ENCODE peak calls at places on chromosomes 13 and 19, in four cellular contexts. One of them, this sample, is unnamed.

GRCh38 chr13:111165189-111165588 is 50.1 kb downstream of the ARHGEF7 start:
- DNase-seq in effector memory CD4-positive, alpha-beta T cell: no peak
- DNase-seq in colonic mucosa: no peak
- DNase-seq in tibial artery: no peak
- DNase-seq in this sample: no peak

GRCh38 chr19:287381-287871 is 3.8 kb downstream of the PLPP2 start:
- DNase-seq in effector memory CD4-positive, alpha-beta T cell: no peak
- DNase-seq in tibial artery: peak; percentile 53
- DNase-seq in colonic mucosa: no peak
- DNase-seq in this sample: no peak

GRCh38 chr13:113064534-113065405 is 40.8 kb upstream of the F7 start:
- DNase-seq in effector memory CD4-positive, alpha-beta T cell: no peak
- DNase-seq in colonic mucosa: no peak
- DNase-seq in tibial artery: no peak
- DNase-seq in this sample: no peak

GRCh38 chr19:48837081-48837524 is 812 bp upstream of the HSD17B14 start:
- DNase-seq in colonic mucosa: peak; percentile 71
- DNase-seq in tibial artery: peak; percentile 96
- DNase-seq in effector memory CD4-positive, alpha-beta T cell: peak; percentile 69
- DNase-seq in this sample: peak; percentile 65

GRCh38 chr13:20127563-20128458 is 33.0 kb downstream of the GJA3 start:
- DNase-seq in colonic mucosa: peak; percentile 69
- DNase-seq in tibial artery: peak; percentile 84
- DNase-seq in effector memory CD4-positive, alpha-beta T cell: no peak
- DNase-seq in this sample: peak; percentile 54

GRCh38 chr13:20814224-20814910 is 40.6 kb upstream of the EEF1AKMT1 start:
- DNase-seq in tibial artery: peak; percentile 96
- DNase-seq in effector memory CD4-positive, alpha-beta T cell: no peak
- DNase-seq in colonic mucosa: peak; percentile 56
- DNase-seq in this sample: no peak

GRCh38 chr19:34096020-34096915 is 76.0 kb upstream of the LSM14A start:
- DNase-seq in colonic mucosa: no peak
- DNase-seq in tibial artery: no peak
- DNase-seq in effector memory CD4-positive, alpha-beta T cell: no peak
- DNase-seq in this sample: peak; percentile 48

GRCh38 chr19:2982983-2983350 is 5.6 kb downstream of the TLE6 start:
- DNase-seq in colonic mucosa: peak; percentile 68
- DNase-seq in tibial artery: peak; percentile 99
- DNase-seq in effector memory CD4-positive, alpha-beta T cell: no peak
- DNase-seq in this sample: no peak

GRCh38 chr13:60798503-60798902 is 401.5 kb downstream of the TDRD3 start:
- DNase-seq in tibial artery: no peak
- DNase-seq in colonic mucosa: no peak
- DNase-seq in effector memory CD4-positive, alpha-beta T cell: no peak
- DNase-seq in this sample: no peak

GRCh38 chr19:53772943-53773342 is 51.2 kb downstream of the NLRP12 start:
- DNase-seq in tibial artery: no peak
- DNase-seq in colonic mucosa: peak; percentile 56
- DNase-seq in effector memory CD4-positive, alpha-beta T cell: peak; percentile 25
- DNase-seq in this sample: peak; percentile 18

GRCh38 chr13:77528834-77529500 is 6.5 kb upstream of the SCEL start:
- DNase-seq in tibial artery: no peak
- DNase-seq in effector memory CD4-positive, alpha-beta T cell: no peak
- DNase-seq in colonic mucosa: no peak
- DNase-seq in this sample: no peak

GRCh38 chr13:40375522-40376171 is 290.8 kb downstream of the FOXO1 start:
- DNase-seq in effector memory CD4-positive, alpha-beta T cell: no peak
- DNase-seq in colonic mucosa: no peak
- DNase-seq in tibial artery: no peak
- DNase-seq in this sample: no peak

GRCh38 chr19:8209965-8210659 is 942 bp downstream of the CERS4 start:
- DNase-seq in effector memory CD4-positive, alpha-beta T cell: no peak
- DNase-seq in tibial artery: no peak
- DNase-seq in colonic mucosa: no peak
- DNase-seq in this sample: no peak

GRCh38 chr13:30019648-30020626 is 169.5 kb upstream of the UBL3 start:
- DNase-seq in colonic mucosa: no peak
- DNase-seq in effector memory CD4-positive, alpha-beta T cell: no peak
- DNase-seq in tibial artery: no peak
- DNase-seq in this sample: no peak

GRCh38 chr13:46783504-46783903 is 13.5 kb downstream of the ESD start:
- DNase-seq in tibial artery: no peak
- DNase-seq in colonic mucosa: no peak
- DNase-seq in effector memory CD4-positive, alpha-beta T cell: no peak
- DNase-seq in this sample: no peak

GRCh38 chr13:42283574-42283973 is 11.6 kb downstream of the AKAP11 start:
- DNase-seq in tibial artery: no peak
- DNase-seq in colonic mucosa: peak; percentile 38
- DNase-seq in effector memory CD4-positive, alpha-beta T cell: no peak
- DNase-seq in this sample: no peak

GRCh38 chr13:31320946-31321345 is 121.2 kb downstream of the B3GLCT start:
- DNase-seq in colonic mucosa: no peak
- DNase-seq in tibial artery: no peak
- DNase-seq in effector memory CD4-positive, alpha-beta T cell: no peak
- DNase-seq in this sample: no peak

GRCh38 chr13:82636119-82636518 is 1246.2 kb downstream of the SLITRK1 start:
- DNase-seq in colonic mucosa: no peak
- DNase-seq in effector memory CD4-positive, alpha-beta T cell: no peak
- DNase-seq in tibial artery: no peak
- DNase-seq in this sample: no peak

GRCh38 chr19:51572415-51572814 is 1.3 kb downstream of the ZNF175 start:
- DNase-seq in effector memory CD4-positive, alpha-beta T cell: no peak
- DNase-seq in tibial artery: no peak
- DNase-seq in colonic mucosa: no peak
- DNase-seq in this sample: no peak

GRCh38 chr19:43777163-43777700 is 3.5 kb downstream of the KCNN4 start:
- DNase-seq in effector memory CD4-positive, alpha-beta T cell: no peak
- DNase-seq in tibial artery: no peak
- DNase-seq in colonic mucosa: no peak
- DNase-seq in this sample: peak; percentile 34

GRCh38 chr13:43979492-43979891 is 99.8 kb downstream of the LACC1 start:
- DNase-seq in colonic mucosa: no peak
- DNase-seq in tibial artery: no peak
- DNase-seq in effector memory CD4-positive, alpha-beta T cell: no peak
- DNase-seq in this sample: no peak

GRCh38 chr13:36819811-36820140 is 754 bp downstream of the RFXAP start:
- DNase-seq in colonic mucosa: no peak
- DNase-seq in effector memory CD4-positive, alpha-beta T cell: peak; percentile 13
- DNase-seq in tibial artery: no peak
- DNase-seq in this sample: peak; percentile 33

GRCh38 chr19:2057484-2058469 is 6.7 kb upstream of the MKNK2 start:
- DNase-seq in tibial artery: no peak
- DNase-seq in colonic mucosa: no peak
- DNase-seq in effector memory CD4-positive, alpha-beta T cell: no peak
- DNase-seq in this sample: no peak

GRCh38 chr13:96449920-96450319 is 360.0 kb downstream of the HS6ST3 start:
- DNase-seq in effector memory CD4-positive, alpha-beta T cell: no peak
- DNase-seq in colonic mucosa: no peak
- DNase-seq in tibial artery: no peak
- DNase-seq in this sample: no peak

GRCh38 chr13:37886879-37887278 is 17.3 kb upstream of the TRPC4 start:
- DNase-seq in tibial artery: no peak
- DNase-seq in effector memory CD4-positive, alpha-beta T cell: no peak
- DNase-seq in colonic mucosa: no peak
- DNase-seq in this sample: no peak

GRCh38 chr19:7679771-7680605 is 645 bp upstream of the TRAPPC5 start:
- DNase-seq in colonic mucosa: no peak
- DNase-seq in effector memory CD4-positive, alpha-beta T cell: no peak
- DNase-seq in tibial artery: no peak
- DNase-seq in this sample: no peak

DNA sequence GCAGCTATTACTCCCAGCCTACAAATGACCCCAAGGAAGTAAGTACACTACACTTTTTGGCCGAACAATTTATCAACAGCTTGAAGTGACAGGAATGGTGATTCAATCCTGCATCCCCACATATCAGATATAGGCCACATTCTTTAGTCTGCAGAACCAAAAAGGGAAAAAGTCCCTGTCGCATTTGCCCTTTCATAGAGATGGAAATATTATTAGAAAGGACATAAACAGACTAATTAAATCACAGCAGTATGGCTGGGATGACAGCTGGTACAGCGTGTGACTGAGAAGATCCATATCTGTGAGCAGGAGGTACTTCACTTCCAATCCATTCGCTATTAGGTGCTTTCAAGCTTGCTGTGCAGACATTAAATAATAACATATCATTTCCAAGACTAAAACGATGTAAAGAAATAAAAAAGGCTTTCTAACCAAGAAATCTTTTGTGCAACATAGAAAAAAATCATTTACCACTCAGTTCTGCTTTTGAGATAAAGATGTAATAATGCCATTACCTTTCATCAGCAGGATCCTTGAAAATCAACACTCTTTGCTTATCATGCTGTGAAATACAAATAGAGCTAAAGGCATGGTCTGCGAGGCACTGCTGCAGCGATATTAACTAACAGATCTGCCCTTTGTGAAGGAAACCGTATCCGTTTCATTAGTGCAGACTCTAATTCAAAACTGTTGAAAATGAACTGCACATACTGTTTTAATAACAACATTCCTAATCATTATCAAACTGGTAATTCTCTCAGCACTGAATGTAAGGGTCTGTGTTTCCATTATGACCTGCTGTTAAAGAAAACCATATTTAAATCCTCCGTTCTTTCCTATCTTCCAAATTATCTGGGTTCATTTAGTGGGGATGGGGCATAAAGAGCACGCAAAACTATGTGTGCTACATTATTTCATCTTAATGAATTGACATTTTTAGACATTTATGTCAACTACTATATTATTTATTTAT is 245.6 kb downstream of the DACH1 start:
- DNase-seq in colonic mucosa: no peak
- DNase-seq in effector memory CD4-positive, alpha-beta T cell: no peak
- DNase-seq in tibial artery: no peak
- DNase-seq in this sample: no peak
- H3K4me3 ChIP-seq in colonic mucosa: no peak overlapping the region
- H3K4me3 ChIP-seq in effector memory CD4-positive, alpha-beta T cell: no peak overlapping the region
- H3K4me3 ChIP-seq in tibial artery: no peak overlapping the region
- H3K4me3 ChIP-seq in this sample: no peak overlapping the region

DNA sequence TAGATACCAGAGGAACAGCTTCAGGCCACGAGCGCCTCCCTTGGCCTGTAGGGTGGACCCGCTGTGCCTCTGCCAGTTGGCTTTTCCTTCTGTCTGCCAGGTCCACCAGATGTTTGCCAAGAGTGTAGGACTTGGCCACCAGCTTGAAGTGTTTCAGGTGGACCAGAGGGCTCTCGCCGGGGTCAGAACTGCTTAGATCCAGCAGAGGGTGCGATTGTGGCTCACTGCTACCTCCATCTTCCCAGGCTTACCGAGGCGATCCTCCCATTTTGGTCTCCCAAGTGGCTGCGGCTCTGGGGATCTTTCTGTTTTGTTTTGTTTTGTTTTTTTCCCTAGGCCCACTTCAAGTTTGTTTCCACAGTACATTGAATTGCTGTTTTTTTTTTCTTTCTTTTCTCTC is 23.0 kb upstream of the ZNF730 start:
- DNase-seq in effector memory CD4-positive, alpha-beta T cell: no peak
- DNase-seq in tibial artery: no peak
- DNase-seq in colonic mucosa: no peak
- DNase-seq in this sample: no peak
- H3K9me3 ChIP-seq in effector memory CD4-positive, alpha-beta T cell: peaks cover 4% of the 10 kb centered on the region
- H3K9me3 ChIP-seq in tibial artery: peaks cover 6% of the 10 kb centered on the region
- H3K9me3 ChIP-seq in colonic mucosa: no peaks in the 10 kb centered on the region
- H3K9me3 ChIP-seq in this sample: peaks cover 15% of the 10 kb centered on the region

GRCh38 chr19:11159598-11160001 is 4.0 kb upstream of the SPC24 start:
- DNase-seq in colonic mucosa: no peak
- DNase-seq in tibial artery: no peak
- DNase-seq in effector memory CD4-positive, alpha-beta T cell: no peak
- DNase-seq in this sample: no peak
- H3K27ac ChIP-seq in colonic mucosa: no peak overlapping the region
- H3K27ac ChIP-seq in tibial artery: peak overlapping the region; percentile 65
- H3K27ac ChIP-seq in effector memory CD4-positive, alpha-beta T cell: no peak overlapping the region
- H3K27ac ChIP-seq in this sample: no peak overlapping the region

GRCh38 chr19:4591296-4591695 is 31.8 kb upstream of the SEMA6B start:
- DNase-seq in effector memory CD4-positive, alpha-beta T cell: no peak
- DNase-seq in tibial artery: no peak
- DNase-seq in colonic mucosa: no peak
- DNase-seq in this sample: no peak
- H3K4me3 ChIP-seq in effector memory CD4-positive, alpha-beta T cell: no peak overlapping the region
- H3K4me3 ChIP-seq in tibial artery: no peak overlapping the region
- H3K4me3 ChIP-seq in colonic mucosa: no peak overlapping the region
- H3K4me3 ChIP-seq in this sample: no peak overlapping the region

GRCh38 chr19:23823952-23824389 is 65.3 kb upstream of the ZNF681 start:
- DNase-seq in colonic mucosa: peak; percentile 33
- DNase-seq in effector memory CD4-positive, alpha-beta T cell: no peak
- DNase-seq in tibial artery: no peak
- DNase-seq in this sample: peak; percentile 3

GRCh38 chr19:23817519-23817918 is 58.8 kb upstream of the ZNF681 start:
- DNase-seq in colonic mucosa: peak; percentile 27
- DNase-seq in effector memory CD4-positive, alpha-beta T cell: no peak
- DNase-seq in tibial artery: no peak
- DNase-seq in this sample: peak; percentile 5

GRCh38 chr19:23822735-23823134 is 64.0 kb upstream of the ZNF681 start:
- DNase-seq in colonic mucosa: no peak
- DNase-seq in tibial artery: no peak
- DNase-seq in effector memory CD4-positive, alpha-beta T cell: no peak
- DNase-seq in this sample: no peak
- H3K9me3 ChIP-seq in colonic mucosa: peaks cover 14% of the 10 kb centered on the region
- H3K9me3 ChIP-seq in tibial artery: peaks cover 34% of the 10 kb centered on the region
- H3K9me3 ChIP-seq in effector memory CD4-positive, alpha-beta T cell: peaks cover 7% of the 10 kb centered on the region
- H3K9me3 ChIP-seq in this sample: peaks cover 25% of the 10 kb centered on the region

GRCh38 chr13:79409828-79410227 is 3.8 kb upstream of the RBM26 start:
- DNase-seq in colonic mucosa: no peak
- DNase-seq in tibial artery: no peak
- DNase-seq in effector memory CD4-positive, alpha-beta T cell: no peak
- DNase-seq in this sample: no peak
- H3K27ac ChIP-seq in colonic mucosa: peak overlapping the region; percentile 61
- H3K27ac ChIP-seq in tibial artery: no peak overlapping the region
- H3K27ac ChIP-seq in effector memory CD4-positive, alpha-beta T cell: no peak overlapping the region
- H3K27ac ChIP-seq in this sample: no peak overlapping the region

GRCh38 chr13:49649963-49650312 is 21.6 kb downstream of the ARL11 start:
- DNase-seq in tibial artery: no peak
- DNase-seq in effector memory CD4-positive, alpha-beta T cell: no peak
- DNase-seq in colonic mucosa: no peak
- DNase-seq in this sample: no peak

GRCh38 chr13:49643003-49643651 is 14.8 kb downstream of the ARL11 start:
- DNase-seq in colonic mucosa: no peak
- DNase-seq in tibial artery: no peak
- DNase-seq in effector memory CD4-positive, alpha-beta T cell: no peak
- DNase-seq in this sample: no peak

GRCh38 chr13:49649244-49649962 is 21.1 kb downstream of the ARL11 start:
- DNase-seq in colonic mucosa: no peak
- DNase-seq in tibial artery: no peak
- DNase-seq in effector memory CD4-positive, alpha-beta T cell: no peak
- DNase-seq in this sample: no peak

GRCh38 chr13:49645451-49645850 is 17.1 kb downstream of the ARL11 start:
- DNase-seq in tibial artery: no peak
- DNase-seq in effector memory CD4-positive, alpha-beta T cell: no peak
- DNase-seq in colonic mucosa: no peak
- DNase-seq in this sample: peak; percentile 15

GRCh38 chr13:49646688-49647087 is 18.4 kb downstream of the ARL11 start:
- DNase-seq in effector memory CD4-positive, alpha-beta T cell: no peak
- DNase-seq in colonic mucosa: no peak
- DNase-seq in tibial artery: no peak
- DNase-seq in this sample: no peak
- H3K4me3 ChIP-seq in effector memory CD4-positive, alpha-beta T cell: no peak overlapping the region
- H3K4me3 ChIP-seq in colonic mucosa: no peak overlapping the region
- H3K4me3 ChIP-seq in tibial artery: no peak overlapping the region
- H3K4me3 ChIP-seq in this sample: no peak overlapping the region

GRCh38 chr19:56946164-56946563 is 105.6 kb upstream of the PEG3 start:
- DNase-seq in tibial artery: no peak
- DNase-seq in effector memory CD4-positive, alpha-beta T cell: no peak
- DNase-seq in colonic mucosa: no peak
- DNase-seq in this sample: no peak
- H3K9me3 ChIP-seq in tibial artery: peaks cover under 1% of the 10 kb centered on the region
- H3K9me3 ChIP-seq in effector memory CD4-positive, alpha-beta T cell: no peaks in the 10 kb centered on the region
- H3K9me3 ChIP-seq in colonic mucosa: no peaks in the 10 kb centered on the region
- H3K9me3 ChIP-seq in this sample: peaks cover 6% of the 10 kb centered on the region

This sample was measured in CD4-positive, CD25-positive, alpha-beta regulatory T cell.